ENCODE peak calls at places on chromosomes 13 and 19, in five cellular contexts. One of them, this sample, is unnamed.

GRCh38 chr13:43154083-43154739 is 130.8 kb downstream of the DNAJC15 start:
- DNase-seq in mesenchymal stem cell: no peak
- DNase-seq in trophoblast cell: no peak
- DNase-seq in H9: no peak
- DNase-seq in neuronal stem cell: no peak
- DNase-seq in this sample: no peak

GRCh38 chr13:82356667-82357066 is 1525.6 kb downstream of the SLITRK1 start:
- DNase-seq in H9: no peak
- DNase-seq in neuronal stem cell: no peak
- DNase-seq in trophoblast cell: no peak
- DNase-seq in mesenchymal stem cell: peak; percentile 6
- DNase-seq in this sample: no peak

GRCh38 chr13:21014666-21015170 is 46.7 kb downstream of the LATS2 start:
- DNase-seq in H9: no peak
- DNase-seq in mesenchymal stem cell: peak; percentile 87
- DNase-seq in trophoblast cell: no peak
- DNase-seq in neuronal stem cell: no peak
- DNase-seq in this sample: no peak

GRCh38 chr13:108895220-108895704 is 265.9 kb downstream of the MYO16 start:
- DNase-seq in mesenchymal stem cell: peak; percentile 59
- DNase-seq in H9: no peak
- DNase-seq in trophoblast cell: peak; percentile 5
- DNase-seq in neuronal stem cell: peak; percentile 6
- DNase-seq in this sample: no peak

GRCh38 chr19:14337510-14337909 is 43.7 kb upstream of the ADGRE5 start:
- DNase-seq in H9: peak; percentile 75
- DNase-seq in trophoblast cell: no peak
- DNase-seq in mesenchymal stem cell: peak; percentile 25
- DNase-seq in neuronal stem cell: no peak
- DNase-seq in this sample: peak; percentile 86

GRCh38 chr13:40986328-40986856 is 32.7 kb downstream of the ELF1 start:
- DNase-seq in H9: no peak
- DNase-seq in trophoblast cell: no peak
- DNase-seq in neuronal stem cell: no peak
- DNase-seq in mesenchymal stem cell: peak; percentile 38
- DNase-seq in this sample: no peak

GRCh38 chr13:30191491-30192100 is 115.8 kb downstream of the KATNAL1 start:
- DNase-seq in trophoblast cell: no peak
- DNase-seq in neuronal stem cell: no peak
- DNase-seq in mesenchymal stem cell: no peak
- DNase-seq in H9: no peak
- DNase-seq in this sample: no peak

GRCh38 chr19:49216076-49216475 is 58.5 kb downstream of the TRPM4 start:
- DNase-seq in H9: no peak
- DNase-seq in neuronal stem cell: no peak
- DNase-seq in trophoblast cell: no peak
- DNase-seq in mesenchymal stem cell: peak; percentile 8
- DNase-seq in this sample: no peak

GRCh38 chr19:23098988-23099387 is 17.8 kb upstream of the ZNF730 start:
- DNase-seq in trophoblast cell: peak; percentile 90
- DNase-seq in H9: no peak
- DNase-seq in neuronal stem cell: no peak
- DNase-seq in mesenchymal stem cell: no peak
- DNase-seq in this sample: no peak

GRCh38 chr19:29783627-29784190 is 28.1 kb upstream of the CCNE1 start:
- DNase-seq in mesenchymal stem cell: no peak
- DNase-seq in trophoblast cell: no peak
- DNase-seq in H9: no peak
- DNase-seq in neuronal stem cell: no peak
- DNase-seq in this sample: no peak

GRCh38 chr19:40592170-40592569 is 9.0 kb upstream of the LTBP4 start:
- DNase-seq in mesenchymal stem cell: peak; percentile 84
- DNase-seq in H9: peak; percentile 64
- DNase-seq in trophoblast cell: no peak
- DNase-seq in neuronal stem cell: no peak
- DNase-seq in this sample: no peak

GRCh38 chr13:47794963-47795362 is 206.1 kb downstream of the SUCLA2 start:
- DNase-seq in mesenchymal stem cell: peak; percentile 22
- DNase-seq in H9: no peak
- DNase-seq in neuronal stem cell: no peak
- DNase-seq in trophoblast cell: no peak
- DNase-seq in this sample: no peak

GRCh38 chr19:47719047-47719885 is 6.0 kb downstream of the EHD2 start:
- DNase-seq in trophoblast cell: no peak
- DNase-seq in H9: no peak
- DNase-seq in neuronal stem cell: no peak
- DNase-seq in mesenchymal stem cell: peak; percentile 99
- DNase-seq in this sample: no peak

GRCh38 chr19:1254530-1255185 is 6.3 kb downstream of the MIDN start:
- DNase-seq in neuronal stem cell: no peak
- DNase-seq in trophoblast cell: no peak
- DNase-seq in H9: no peak
- DNase-seq in mesenchymal stem cell: no peak
- DNase-seq in this sample: no peak

DNA sequence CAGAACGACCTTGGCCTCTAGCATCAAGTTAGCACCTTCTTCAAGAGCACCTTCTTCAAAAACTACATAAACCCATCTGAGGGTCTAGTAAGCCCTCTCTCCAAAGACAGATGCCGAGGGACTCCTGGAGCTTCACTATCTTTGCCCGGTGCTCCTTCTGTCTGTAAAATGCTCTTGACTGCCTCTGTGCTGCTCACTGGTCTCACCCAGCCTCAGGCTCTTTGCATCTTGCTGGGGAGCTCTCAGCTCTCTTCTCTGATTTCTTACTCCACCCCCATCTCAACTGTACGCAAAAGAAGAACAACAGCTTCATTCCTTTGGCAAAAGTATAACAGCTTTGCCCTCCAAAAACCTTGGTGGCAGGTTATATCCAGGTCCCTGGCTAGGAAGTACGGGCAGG is 404.2 kb downstream of the KLF12 start:
- DNase-seq in mesenchymal stem cell: no peak
- DNase-seq in trophoblast cell: no peak
- DNase-seq in neuronal stem cell: no peak
- DNase-seq in H9: no peak
- DNase-seq in this sample: no peak
- H2BK12ac ChIP-seq in mesenchymal stem cell: no peak overlapping the region
- H2BK12ac ChIP-seq in trophoblast cell: no peak overlapping the region
- H2BK12ac ChIP-seq in neuronal stem cell: no peak overlapping the region
- H2BK12ac ChIP-seq in H9: no peak overlapping the region
- H2BK12ac ChIP-seq in this sample: no peak overlapping the region

GRCh38 chr19:45506991-45507863 is at the start of gene VASP:
- DNase-seq in mesenchymal stem cell: peak; percentile 87
- DNase-seq in trophoblast cell: peak; percentile 91
- DNase-seq in H9: peak; percentile 91
- DNase-seq in neuronal stem cell: peak; percentile 59
- DNase-seq in this sample: peak; percentile 89

GRCh38 chr19:45509692-45510015 is 2.4 kb downstream of the VASP start:
- DNase-seq in mesenchymal stem cell: peak; percentile 23
- DNase-seq in trophoblast cell: no peak
- DNase-seq in H9: no peak
- DNase-seq in neuronal stem cell: no peak
- DNase-seq in this sample: no peak

GRCh38 chr19:45508681-45508930 is 1.3 kb downstream of the VASP start:
- DNase-seq in mesenchymal stem cell: peak; percentile 46
- DNase-seq in H9: no peak
- DNase-seq in trophoblast cell: no peak
- DNase-seq in neuronal stem cell: no peak
- DNase-seq in this sample: no peak

GRCh38 chr19:45508931-45509691 is 1.8 kb downstream of the VASP start:
- DNase-seq in mesenchymal stem cell: peak; percentile 80
- DNase-seq in H9: peak; percentile 88
- DNase-seq in neuronal stem cell: peak; percentile 37
- DNase-seq in trophoblast cell: peak; percentile 61
- DNase-seq in this sample: no peak

DNA sequence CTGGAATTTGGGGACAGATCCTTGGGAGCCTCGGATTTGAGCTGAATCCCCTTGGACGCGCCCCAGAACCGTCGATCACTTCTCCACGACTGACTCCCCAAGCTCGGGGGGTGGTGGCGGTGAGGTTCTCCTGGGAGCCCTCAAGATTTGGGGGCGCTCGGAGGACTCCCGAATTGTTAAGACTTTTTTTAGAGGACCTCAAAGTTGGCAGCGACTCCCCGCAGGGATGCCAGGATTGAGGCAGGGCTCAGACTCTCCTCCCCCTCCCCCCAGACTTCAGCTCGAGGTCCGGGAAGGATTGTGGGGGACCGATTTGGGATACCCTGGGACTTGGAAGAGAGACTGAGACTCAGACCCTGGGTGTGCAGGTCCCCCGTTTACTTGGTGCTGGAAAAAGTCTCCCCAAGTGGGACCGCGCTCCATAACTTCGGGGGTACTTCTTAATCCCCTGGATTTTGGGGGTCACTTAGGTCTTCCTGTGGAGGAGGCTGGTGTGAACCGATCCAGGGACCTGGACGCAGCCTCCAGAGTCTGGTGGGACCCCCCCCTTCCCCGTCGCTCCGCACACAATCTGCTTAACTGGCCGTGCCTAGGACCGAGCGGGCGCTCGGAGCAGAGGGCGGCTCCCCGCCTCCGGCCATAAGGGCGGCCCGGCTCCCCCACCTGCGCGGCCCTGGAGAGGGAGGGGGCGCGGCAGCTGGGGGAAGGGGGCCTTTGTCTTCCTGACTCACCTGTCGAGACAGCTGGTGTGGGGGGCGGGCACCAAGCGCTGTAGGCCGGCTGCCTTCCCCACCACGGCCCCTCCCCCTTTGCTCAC is 793 bp downstream of the VASP start:
- DNase-seq in neuronal stem cell: no peak
- DNase-seq in mesenchymal stem cell: peak; percentile 28
- DNase-seq in trophoblast cell: peak; percentile 86
- DNase-seq in H9: peak; percentile 88
- DNase-seq in this sample: peak; percentile 80
- H2BK12ac ChIP-seq in neuronal stem cell: no peak overlapping the region
- H2BK12ac ChIP-seq in mesenchymal stem cell: peak overlapping the region; percentile 2
- H2BK12ac ChIP-seq in trophoblast cell: peak overlapping the region; percentile 1
- H2BK12ac ChIP-seq in H9: no peak overlapping the region
- H2BK12ac ChIP-seq in this sample: peak overlapping the region; percentile 71

DNA sequence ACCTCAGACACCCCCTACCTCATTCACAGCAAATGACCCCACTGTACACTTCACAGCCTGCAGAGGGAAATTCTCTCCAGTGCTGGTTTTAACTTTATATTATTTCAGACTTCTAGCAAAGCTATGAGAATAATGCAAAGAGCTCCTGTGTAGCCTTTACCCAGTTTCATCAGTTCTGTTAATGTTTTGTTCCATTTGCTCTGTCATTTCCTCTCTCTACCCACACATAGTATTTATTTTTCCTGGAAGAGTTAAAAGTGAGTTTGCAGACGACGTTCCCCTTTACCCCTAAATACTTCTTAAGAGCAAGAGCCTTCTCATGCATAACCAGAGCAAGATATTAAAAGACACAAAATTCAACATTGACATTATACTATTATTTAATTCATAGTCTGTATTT is 49.9 kb upstream of the ADGRE1 start:
- DNase-seq in trophoblast cell: no peak
- DNase-seq in mesenchymal stem cell: no peak
- DNase-seq in neuronal stem cell: no peak
- DNase-seq in H9: no peak
- DNase-seq in this sample: no peak
- H2BK12ac ChIP-seq in trophoblast cell: no peak overlapping the region
- H2BK12ac ChIP-seq in mesenchymal stem cell: no peak overlapping the region
- H2BK12ac ChIP-seq in neuronal stem cell: no peak overlapping the region
- H2BK12ac ChIP-seq in H9: no peak overlapping the region
- H2BK12ac ChIP-seq in this sample: no peak overlapping the region

DNA sequence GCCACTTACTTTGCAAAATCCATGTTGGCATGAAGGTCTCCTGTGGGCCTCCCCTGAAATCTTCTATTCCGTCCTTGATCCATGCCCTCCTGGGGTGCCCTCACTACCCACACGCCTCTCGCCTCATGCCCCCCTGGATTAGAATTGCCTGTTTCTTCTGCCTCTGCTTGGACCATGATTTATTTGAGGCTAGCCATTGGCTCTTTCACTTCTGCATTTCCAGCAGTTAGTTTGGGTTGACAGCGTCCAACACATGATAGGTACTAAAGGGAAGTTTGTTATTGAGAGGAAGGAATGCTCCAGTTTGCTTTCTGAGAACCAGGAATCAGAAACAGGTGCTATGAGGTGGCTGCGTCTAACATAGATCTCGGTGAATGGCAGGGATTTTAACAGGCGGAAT is 30.5 kb upstream of the TPTE2 start:
- DNase-seq in neuronal stem cell: no peak
- DNase-seq in mesenchymal stem cell: no peak
- DNase-seq in H9: no peak
- DNase-seq in trophoblast cell: no peak
- DNase-seq in this sample: no peak
- H2BK12ac ChIP-seq in neuronal stem cell: no peak overlapping the region
- H2BK12ac ChIP-seq in mesenchymal stem cell: no peak overlapping the region
- H2BK12ac ChIP-seq in H9: no peak overlapping the region
- H2BK12ac ChIP-seq in trophoblast cell: no peak overlapping the region
- H2BK12ac ChIP-seq in this sample: no peak overlapping the region

DNA sequence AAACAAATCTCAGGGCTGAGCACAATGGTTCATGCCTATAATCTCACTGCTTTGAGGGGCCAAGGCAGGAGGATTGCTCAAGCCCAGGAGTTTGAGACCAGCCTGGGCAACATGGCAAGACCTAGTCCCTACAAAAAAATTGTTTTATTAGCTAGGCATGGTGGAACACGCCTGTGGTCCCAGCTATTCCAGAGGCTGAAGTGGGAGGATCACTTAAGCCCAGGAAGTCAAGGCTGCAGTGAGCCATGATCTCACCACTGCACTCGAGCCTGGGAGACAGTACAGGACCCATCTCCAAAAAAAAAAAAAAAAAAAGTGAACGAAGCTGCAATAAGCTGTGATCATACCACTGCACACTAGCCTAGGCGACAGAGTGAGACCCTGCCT is 25.1 kb downstream of the ABCC4 start:
- DNase-seq in H9: no peak
- DNase-seq in neuronal stem cell: no peak
- DNase-seq in mesenchymal stem cell: peak; percentile 84
- DNase-seq in trophoblast cell: no peak
- DNase-seq in this sample: no peak
- H2BK12ac ChIP-seq in H9: no peak overlapping the region
- H2BK12ac ChIP-seq in neuronal stem cell: no peak overlapping the region
- H2BK12ac ChIP-seq in mesenchymal stem cell: peak overlapping the region; percentile 45
- H2BK12ac ChIP-seq in trophoblast cell: no peak overlapping the region
- H2BK12ac ChIP-seq in this sample: no peak overlapping the region

This sample was measured in H1.